ENCODE peak calls at places on chromosomes 3 and 15, in seven cellular contexts. One of them, this sample, is unnamed.

GRCh38 chr15:48896775-48897143 is 18.8 kb downstream of the EID1 start:
- DNase-seq in hypothalamus: peak
- DNase-seq in T1000: no peak
- DNase-seq in HEK293T: no peak
- DNase-seq in posterior cingulate gyrus: no peak
- DNase-seq in left cardiac atrium: no peak
- DNase-seq in NCI-H510A treated with DMSO at 0.1 percent for 48 hours: no peak
- DNase-seq in this sample: no peak

GRCh38 chr3:71744738-71745137 is 8.9 kb upstream of the GPR27 start:
- DNase-seq in posterior cingulate gyrus: no peak
- DNase-seq in hypothalamus: no peak
- DNase-seq in NCI-H510A treated with DMSO at 0.1 percent for 48 hours: no peak
- DNase-seq in left cardiac atrium: no peak
- DNase-seq in HEK293T: no peak
- DNase-seq in T1000: no peak
- DNase-seq in this sample: no peak

GRCh38 chr15:65264877-65265430 is 21.7 kb downstream of the PARP16 start:
- DNase-seq in posterior cingulate gyrus: no peak
- DNase-seq in left cardiac atrium: peak
- DNase-seq in T1000: no peak
- DNase-seq in hypothalamus: no peak
- DNase-seq in HEK293T: no peak
- DNase-seq in NCI-H510A treated with DMSO at 0.1 percent for 48 hours: no peak
- DNase-seq in this sample: no peak

GRCh38 chr3:94115482-94115881 is 52.6 kb downstream of the NSUN3 start:
- DNase-seq in NCI-H510A treated with DMSO at 0.1 percent for 48 hours: no peak
- DNase-seq in hypothalamus: no peak
- DNase-seq in T1000: no peak
- DNase-seq in left cardiac atrium: no peak
- DNase-seq in HEK293T: peak
- DNase-seq in posterior cingulate gyrus: no peak
- DNase-seq in this sample: peak

GRCh38 chr15:78018968-78019644 is 58.4 kb downstream of the TBC1D2B start:
- DNase-seq in HEK293T: no peak
- DNase-seq in posterior cingulate gyrus: peak
- DNase-seq in T1000: no peak
- DNase-seq in hypothalamus: no peak
- DNase-seq in NCI-H510A treated with DMSO at 0.1 percent for 48 hours: no peak
- DNase-seq in left cardiac atrium: no peak
- DNase-seq in this sample: no peak

GRCh38 chr3:120113128-120114116 is 19.2 kb upstream of the GSK3B start:
- DNase-seq in hypothalamus: no peak
- DNase-seq in posterior cingulate gyrus: no peak
- DNase-seq in T1000: peak
- DNase-seq in left cardiac atrium: no peak
- DNase-seq in NCI-H510A treated with DMSO at 0.1 percent for 48 hours: no peak
- DNase-seq in HEK293T: no peak
- DNase-seq in this sample: peak

GRCh38 chr3:86794336-86795065 is 196.4 kb downstream of the VGLL3 start:
- DNase-seq in T1000: no peak
- DNase-seq in NCI-H510A treated with DMSO at 0.1 percent for 48 hours: no peak
- DNase-seq in posterior cingulate gyrus: no peak
- DNase-seq in left cardiac atrium: no peak
- DNase-seq in hypothalamus: no peak
- DNase-seq in HEK293T: no peak
- DNase-seq in this sample: no peak

GRCh38 chr3:183080628-183081027 is 18.7 kb downstream of the MCCC1 start:
- DNase-seq in T1000: no peak
- DNase-seq in hypothalamus: no peak
- DNase-seq in HEK293T: no peak
- DNase-seq in left cardiac atrium: no peak
- DNase-seq in posterior cingulate gyrus: no peak
- DNase-seq in NCI-H510A treated with DMSO at 0.1 percent for 48 hours: no peak
- DNase-seq in this sample: no peak

GRCh38 chr3:14429237-14429636 is 26.8 kb downstream of the SLC6A6 start:
- DNase-seq in T1000: no peak
- DNase-seq in HEK293T: no peak
- DNase-seq in NCI-H510A treated with DMSO at 0.1 percent for 48 hours: no peak
- DNase-seq in hypothalamus: no peak
- DNase-seq in left cardiac atrium: no peak
- DNase-seq in posterior cingulate gyrus: no peak
- DNase-seq in this sample: no peak

GRCh38 chr3:120420855-120421570 is 29.8 kb downstream of the FSTL1 start:
- DNase-seq in hypothalamus: peak
- DNase-seq in left cardiac atrium: peak
- DNase-seq in HEK293T: no peak
- DNase-seq in T1000: no peak
- DNase-seq in posterior cingulate gyrus: no peak
- DNase-seq in NCI-H510A treated with DMSO at 0.1 percent for 48 hours: no peak
- DNase-seq in this sample: no peak

This sample was measured in GM04504.